ENCODE peak calls at places on chromosomes 3 and 15, in four cellular contexts. One of them, this sample, is unnamed. For H3K4me1, the result is how much of the 10 kb centered on the place peaks cover.

GRCh38 chr3:185646382-185647133 is 60.5 kb downstream of the SENP2 start:
- DNase-seq in upper lobe of right lung: no peak
- DNase-seq in A549: no peak
- DNase-seq in left ventricle myocardium inferior: no peak
- DNase-seq in this sample: no peak

GRCh38 chr15:67165653-67166260 is 88.7 kb downstream of the AAGAB start:
- DNase-seq in upper lobe of right lung: no peak
- DNase-seq in A549: no peak
- DNase-seq in left ventricle myocardium inferior: no peak
- DNase-seq in this sample: no peak

GRCh38 chr3:125460233-125460632 is 59.8 kb downstream of the SNX4 start:
- DNase-seq in left ventricle myocardium inferior: no peak
- DNase-seq in upper lobe of right lung: no peak
- DNase-seq in A549: no peak
- DNase-seq in this sample: no peak

GRCh38 chr3:44825264-44825925 is 36.3 kb upstream of the TMEM42 start:
- DNase-seq in upper lobe of right lung: no peak
- DNase-seq in left ventricle myocardium inferior: no peak
- DNase-seq in A549: peak
- DNase-seq in this sample: no peak

GRCh38 chr3:191774485-191774884 is 313.5 kb downstream of the PYDC2 start:
- DNase-seq in upper lobe of right lung: no peak
- DNase-seq in left ventricle myocardium inferior: no peak
- DNase-seq in A549: peak
- DNase-seq in this sample: no peak

GRCh38 chr3:186077466-186077865 is 31.4 kb downstream of the ETV5 start:
- DNase-seq in upper lobe of right lung: no peak
- DNase-seq in A549: no peak
- DNase-seq in left ventricle myocardium inferior: no peak
- DNase-seq in this sample: no peak

GRCh38 chr15:47900731-47901130 is 183.4 kb downstream of the SEMA6D start:
- DNase-seq in left ventricle myocardium inferior: no peak
- DNase-seq in upper lobe of right lung: no peak
- DNase-seq in A549: no peak
- DNase-seq in this sample: no peak

GRCh38 chr3:48408823-48409281 is 21.0 kb downstream of the PLXNB1 start:
- DNase-seq in upper lobe of right lung: peak
- DNase-seq in A549: no peak
- DNase-seq in left ventricle myocardium inferior: no peak
- DNase-seq in this sample: no peak

GRCh38 chr3:49711489-49711888 is 8.0 kb downstream of the AMIGO3 start:
- DNase-seq in left ventricle myocardium inferior: no peak
- DNase-seq in upper lobe of right lung: no peak
- DNase-seq in A549: no peak
- DNase-seq in this sample: no peak

GRCh38 chr3:71629289-71630252 is 46.0 kb upstream of the FOXP1 start:
- DNase-seq in left ventricle myocardium inferior: no peak
- DNase-seq in A549: no peak
- DNase-seq in upper lobe of right lung: no peak
- DNase-seq in this sample: no peak

DNA sequence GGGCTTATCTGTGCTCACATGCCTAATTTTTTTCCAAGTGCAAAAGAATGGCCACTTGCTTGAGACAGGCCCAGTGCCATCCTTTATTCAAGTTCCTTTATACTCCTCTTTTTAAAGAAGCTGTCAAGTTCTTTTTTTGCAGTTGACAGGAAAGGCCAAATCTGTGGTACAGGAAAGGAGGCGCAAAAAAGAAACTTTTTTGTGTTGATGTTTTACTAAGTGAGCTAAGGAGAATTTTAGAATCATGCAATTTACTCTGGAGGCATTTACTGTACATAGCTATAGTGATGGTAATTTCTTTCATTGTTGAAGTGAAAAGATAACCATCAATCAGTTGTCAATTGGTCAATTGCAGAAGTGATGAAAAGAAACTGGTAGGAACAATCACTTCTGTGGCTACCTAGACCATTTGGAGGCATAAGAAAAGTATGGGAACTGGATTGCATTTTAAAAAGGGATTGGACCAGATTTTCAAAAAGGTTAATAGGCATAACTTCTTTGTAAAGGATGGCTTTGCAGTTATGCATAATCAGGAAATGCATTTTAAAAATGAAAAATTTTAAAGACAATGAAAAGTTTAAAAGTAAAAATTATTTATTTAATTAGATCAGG is 102.5 kb upstream of the SOX2 start:
- DNase-seq in left ventricle myocardium inferior: no peak
- DNase-seq in A549: no peak
- DNase-seq in upper lobe of right lung: no peak
- DNase-seq in this sample: no peak
- H3K27ac ChIP-seq in left ventricle myocardium inferior: no peak
- H3K27ac ChIP-seq in A549: no peak
- H3K27ac ChIP-seq in upper lobe of right lung: no peak
- H3K27ac ChIP-seq in this sample: no peak

DNA sequence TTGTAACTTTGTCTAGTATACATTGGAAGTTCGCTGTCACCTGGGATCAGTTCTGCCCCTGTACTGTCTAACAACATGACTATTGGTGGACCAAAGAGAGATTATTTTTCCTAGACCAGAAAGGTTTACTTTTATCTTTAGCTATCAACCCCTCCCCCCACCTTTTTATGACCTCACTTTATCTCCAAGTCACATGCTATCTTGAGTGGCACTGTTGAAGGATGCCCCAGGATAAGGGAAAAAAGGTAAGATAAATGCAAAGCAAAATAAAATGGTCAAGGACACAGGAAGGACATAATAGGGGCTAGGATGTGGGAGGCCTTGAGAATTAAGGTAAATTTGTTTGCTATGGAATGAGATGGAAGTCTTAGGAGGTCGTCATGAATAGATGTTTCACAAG is 996 bp upstream of the ZNF609 start:
- DNase-seq in upper lobe of right lung: no peak
- DNase-seq in left ventricle myocardium inferior: no peak
- DNase-seq in A549: no peak
- DNase-seq in this sample: no peak
- H3K4me1 ChIP-seq in upper lobe of right lung: under half
- H3K4me1 ChIP-seq in left ventricle myocardium inferior: under half
- H3K4me1 ChIP-seq in A549: under half
- H3K4me1 ChIP-seq in this sample: under half

GRCh38 chr15:70488002-70488605 is 275.3 kb downstream of the UACA start:
- DNase-seq in upper lobe of right lung: peak
- DNase-seq in left ventricle myocardium inferior: peak
- DNase-seq in A549: peak
- DNase-seq in this sample: peak

GRCh38 chr15:70487380-70487725 is 276.0 kb downstream of the UACA start:
- DNase-seq in A549: no peak
- DNase-seq in left ventricle myocardium inferior: no peak
- DNase-seq in upper lobe of right lung: no peak
- DNase-seq in this sample: no peak

GRCh38 chr15:70484993-70485392 is 278.4 kb downstream of the UACA start:
- DNase-seq in upper lobe of right lung: no peak
- DNase-seq in left ventricle myocardium inferior: no peak
- DNase-seq in A549: no peak
- DNase-seq in this sample: no peak

GRCh38 chr15:70486451-70487379 is 276.6 kb downstream of the UACA start:
- DNase-seq in A549: no peak
- DNase-seq in left ventricle myocardium inferior: peak
- DNase-seq in upper lobe of right lung: peak
- DNase-seq in this sample: peak

DNA sequence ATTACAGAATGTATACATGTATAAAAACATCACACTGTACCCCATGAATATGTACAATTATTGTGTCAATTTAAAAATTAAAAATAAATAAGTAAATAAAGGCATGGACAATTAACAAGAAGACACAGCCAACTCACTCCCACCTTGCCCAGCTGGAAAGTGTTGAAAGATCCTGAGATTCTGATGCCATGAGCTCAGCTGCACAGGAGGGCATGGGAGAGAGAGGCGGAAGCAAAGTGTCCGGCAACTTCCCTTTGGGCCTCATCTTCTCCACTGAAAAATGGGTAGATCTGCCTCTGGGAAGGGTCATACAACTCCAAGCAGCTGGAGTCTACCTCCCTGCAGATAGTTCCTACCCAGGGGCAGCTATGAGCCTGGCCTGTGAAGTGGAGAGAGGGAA is 277.3 kb downstream of the UACA start:
- DNase-seq in A549: no peak
- DNase-seq in left ventricle myocardium inferior: no peak
- DNase-seq in upper lobe of right lung: no peak
- DNase-seq in this sample: no peak
- H3K4me3 ChIP-seq in A549: no peak
- H3K4me3 ChIP-seq in left ventricle myocardium inferior: no peak
- H3K4me3 ChIP-seq in upper lobe of right lung: no peak
- H3K4me3 ChIP-seq in this sample: no peak

GRCh38 chr3:69292185-69292584 is 93.7 kb downstream of the FRMD4B start:
- DNase-seq in A549: no peak
- DNase-seq in left ventricle myocardium inferior: no peak
- DNase-seq in upper lobe of right lung: no peak
- DNase-seq in this sample: no peak

GRCh38 chr3:69294014-69294771 is 91.7 kb downstream of the FRMD4B start:
- DNase-seq in A549: peak
- DNase-seq in upper lobe of right lung: no peak
- DNase-seq in left ventricle myocardium inferior: no peak
- DNase-seq in this sample: no peak

GRCh38 chr3:69290430-69290829 is 95.5 kb downstream of the FRMD4B start:
- DNase-seq in A549: no peak
- DNase-seq in upper lobe of right lung: no peak
- DNase-seq in left ventricle myocardium inferior: no peak
- DNase-seq in this sample: no peak

GRCh38 chr3:69290006-69290405 is 95.9 kb downstream of the FRMD4B start:
- DNase-seq in left ventricle myocardium inferior: peak
- DNase-seq in A549: no peak
- DNase-seq in upper lobe of right lung: no peak
- DNase-seq in this sample: no peak

DNA sequence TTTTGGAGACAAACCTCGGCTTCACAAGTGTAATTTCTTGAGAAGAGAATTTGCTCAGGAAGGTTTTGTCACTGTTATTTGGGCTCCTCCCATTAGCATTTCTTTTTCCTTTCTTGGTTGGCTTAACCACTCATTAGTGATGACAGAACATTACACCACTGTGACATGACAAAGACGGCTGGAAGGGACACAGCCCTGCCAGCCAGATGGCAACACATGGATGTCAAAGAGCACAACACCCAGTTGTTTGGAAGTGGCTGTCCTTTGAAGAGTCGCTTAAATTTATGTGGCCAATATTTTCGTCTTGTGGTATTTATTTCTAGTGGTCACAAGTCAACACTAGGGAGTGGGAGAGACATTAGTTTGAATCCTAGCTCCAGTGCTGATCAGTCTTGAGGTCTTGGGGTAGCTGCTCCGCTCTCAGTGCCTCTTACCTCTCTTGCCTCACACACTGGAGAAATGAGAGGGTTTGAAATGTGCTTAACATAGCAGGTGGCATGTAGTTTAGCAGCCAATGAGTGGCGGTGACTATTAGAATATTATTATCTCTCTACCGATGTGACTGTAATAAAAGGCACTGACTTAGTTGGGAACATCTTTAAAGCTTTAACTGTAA is 92.8 kb downstream of the FRMD4B start:
- DNase-seq in left ventricle myocardium inferior: peak
- DNase-seq in upper lobe of right lung: no peak
- DNase-seq in A549: no peak
- DNase-seq in this sample: no peak
- H3K27ac ChIP-seq in left ventricle myocardium inferior: peak
- H3K27ac ChIP-seq in upper lobe of right lung: no peak
- H3K27ac ChIP-seq in A549: no peak
- H3K27ac ChIP-seq in this sample: no peak

GRCh38 chr15:100707229-100707628 is 104.8 kb downstream of the ASB7 start:
- DNase-seq in upper lobe of right lung: no peak
- DNase-seq in left ventricle myocardium inferior: no peak
- DNase-seq in A549: no peak
- DNase-seq in this sample: no peak
- H3K4me1 ChIP-seq in upper lobe of right lung: under half
- H3K4me1 ChIP-seq in left ventricle myocardium inferior: under half
- H3K4me1 ChIP-seq in A549: under half
- H3K4me1 ChIP-seq in this sample: under half

GRCh38 chr3:46409735-46410489 is 2.9 kb downstream of the CCRL2 start:
- DNase-seq in left ventricle myocardium inferior: no peak
- DNase-seq in A549: no peak
- DNase-seq in upper lobe of right lung: no peak
- DNase-seq in this sample: no peak

GRCh38 chr3:46408853-46409252 is 1.8 kb downstream of the CCRL2 start:
- DNase-seq in left ventricle myocardium inferior: no peak
- DNase-seq in A549: no peak
- DNase-seq in upper lobe of right lung: no peak
- DNase-seq in this sample: no peak

GRCh38 chr3:46406440-46406785 is 453 bp downstream of the CCR5AS start:
- DNase-seq in left ventricle myocardium inferior: no peak
- DNase-seq in upper lobe of right lung: peak
- DNase-seq in A549: no peak
- DNase-seq in this sample: peak

GRCh38 chr3:46406786-46407611 is at the start of the genes CCR5AS and CCRL2:
- DNase-seq in left ventricle myocardium inferior: peak
- DNase-seq in A549: no peak
- DNase-seq in upper lobe of right lung: peak
- DNase-seq in this sample: peak

GRCh38 chr3:46407976-46408375 is 917 bp downstream of the CCRL2 start:
- DNase-seq in A549: no peak
- DNase-seq in left ventricle myocardium inferior: no peak
- DNase-seq in upper lobe of right lung: no peak
- DNase-seq in this sample: no peak
- H3K4me3 ChIP-seq in A549: no peak
- H3K4me3 ChIP-seq in left ventricle myocardium inferior: peak
- H3K4me3 ChIP-seq in upper lobe of right lung: peak
- H3K4me3 ChIP-seq in this sample: peak

GRCh38 chr3:38124324-38125122 is 12.4 kb downstream of the ACAA1 start:
- DNase-seq in A549: no peak
- DNase-seq in left ventricle myocardium inferior: no peak
- DNase-seq in upper lobe of right lung: no peak
- DNase-seq in this sample: no peak
- H3K27ac ChIP-seq in A549: no peak
- H3K27ac ChIP-seq in left ventricle myocardium inferior: no peak
- H3K27ac ChIP-seq in upper lobe of right lung: no peak
- H3K27ac ChIP-seq in this sample: no peak

GRCh38 chr3:134849561-134849960 is 54.5 kb downstream of the EPHB1 start:
- DNase-seq in A549: no peak
- DNase-seq in left ventricle myocardium inferior: no peak
- DNase-seq in upper lobe of right lung: no peak
- DNase-seq in this sample: no peak

GRCh38 chr3:134847349-134847748 is 52.3 kb downstream of the EPHB1 start:
- DNase-seq in left ventricle myocardium inferior: no peak
- DNase-seq in upper lobe of right lung: no peak
- DNase-seq in A549: no peak
- DNase-seq in this sample: no peak

GRCh38 chr3:134852132-134852531 is 57.1 kb downstream of the EPHB1 start:
- DNase-seq in upper lobe of right lung: no peak
- DNase-seq in A549: no peak
- DNase-seq in left ventricle myocardium inferior: no peak
- DNase-seq in this sample: no peak

GRCh38 chr3:134852893-134853351 is 57.9 kb downstream of the EPHB1 start:
- DNase-seq in upper lobe of right lung: no peak
- DNase-seq in A549: no peak
- DNase-seq in left ventricle myocardium inferior: no peak
- DNase-seq in this sample: no peak

GRCh38 chr3:134850761-134851160 is 55.7 kb downstream of the EPHB1 start:
- DNase-seq in upper lobe of right lung: no peak
- DNase-seq in A549: no peak
- DNase-seq in left ventricle myocardium inferior: no peak
- DNase-seq in this sample: no peak
- H3K4me1 ChIP-seq in upper lobe of right lung: under half
- H3K4me1 ChIP-seq in A549: under half
- H3K4me1 ChIP-seq in left ventricle myocardium inferior: under half
- H3K4me1 ChIP-seq in this sample: under half

GRCh38 chr15:65841121-65841930 is 28.0 kb upstream of the RAB11A start:
- DNase-seq in left ventricle myocardium inferior: no peak
- DNase-seq in upper lobe of right lung: peak
- DNase-seq in A549: no peak
- DNase-seq in this sample: no peak
- H3K4me3 ChIP-seq in left ventricle myocardium inferior: peak
- H3K4me3 ChIP-seq in upper lobe of right lung: peak
- H3K4me3 ChIP-seq in A549: no peak
- H3K4me3 ChIP-seq in this sample: no peak